ENCODE peak calls at places on chromosome 17, in five cellular contexts. G, H, D, N and W are unnamed samples.

GRCh38 chr17:66976379-66976663 is 11.8 kb downstream of the CACNG4 start:
- DNase-seq in D (no peak), G (no peak), N (no peak), H (no peak), W (no peak)

GRCh38 chr17:29931253-29931932 is 1.4 kb upstream of the SSH2 start:
- DNase-seq in D (peak), N (peak), H (peak), G (peak), W (peak)

GRCh38 chr17:82006468-82007227 is 16.0 kb downstream of the CENPX start:
- DNase-seq in D (no peak), H (no peak), N (no peak), G (no peak), W (no peak)

GRCh38 chr17:57453841-57454240 is 197.5 kb downstream of the MSI2 start:
- DNase-seq in H (no peak), D (no peak), G (no peak), N (no peak), W (no peak)

GRCh38 chr17:46159686-46160085 is 33.5 kb downstream of the KANSL1 start:
- DNase-seq in G (no peak), H (no peak), N (no peak), D (peak), W (no peak)

GRCh38 chr17:32269377-32269776 is 3.7 kb downstream of the RHBDL3 start:
- DNase-seq in D (no peak), N (no peak), G (no peak), H (no peak), W (no peak)

GRCh38 chr17:73566905-73567782 is 77.1 kb downstream of the SDK2 start:
- DNase-seq in G (no peak), N (peak), D (no peak), H (no peak), W (peak)

GRCh38 chr17:33562792-33563191 is 269.7 kb upstream of the ASIC2 start:
- DNase-seq in D (no peak), H (no peak), N (no peak), G (peak), W (no peak)

GRCh38 chr17:75345514-75346167 is 56.4 kb upstream of the SLC25A19 start:
- DNase-seq in N (peak), D (no peak), G (peak), H (no peak), W (peak)

GRCh38 chr17:61686114-61686513 is 95.1 kb upstream of the NACA2 start:
- DNase-seq in G (no peak), N (no peak), H (no peak), D (no peak), W (no peak)

GRCh38 chr17:46063239-46063638 is 64.2 kb downstream of the STH start:
- DNase-seq in H (no peak), D (peak), N (no peak), G (no peak), W (no peak)

GRCh38 chr17:17300624-17301568 is 2.3 kb upstream of the NT5M start:
- DNase-seq in N (peak), H (peak), G (peak), D (peak), W (peak)

GRCh38 chr17:28887871-28888471 is 9.6 kb downstream of the FLOT2 start:
- DNase-seq in G (no peak), H (no peak), N (no peak), D (no peak), W (no peak)